ENCODE peak calls at places on chromosome 16, in nine cellular contexts. One of them, this sample, is unnamed.
A peak's percentile ranks its signal among the peaks of the same experiment; 100 is the strongest.

GRCh38 chr16:72847187-72848044 is 200.5 kb downstream of the ZFHX3 start:
- DNase-seq in CD4-positive, alpha-beta memory T cell: no peak
- DNase-seq in GM12878: no peak
- DNase-seq in body of pancreas: no peak
- DNase-seq in cardiac muscle cell: peak; percentile 61
- DNase-seq in PC-9: no peak
- DNase-seq in breast epithelium: no peak
- DNase-seq in lower lobe of right lung: no peak
- DNase-seq in left ventricle myocardium inferior: no peak
- DNase-seq in this sample: peak; percentile 56

GRCh38 chr16:53080345-53081031 is 25.7 kb downstream of the CHD9 start:
- DNase-seq in CD4-positive, alpha-beta memory T cell: no peak
- DNase-seq in GM12878: no peak
- DNase-seq in body of pancreas: peak; percentile 35
- DNase-seq in cardiac muscle cell: no peak
- DNase-seq in PC-9: no peak
- DNase-seq in breast epithelium: peak; percentile 70
- DNase-seq in lower lobe of right lung: no peak
- DNase-seq in left ventricle myocardium inferior: peak; percentile 61
- DNase-seq in this sample: peak; percentile 41

GRCh38 chr16:9384141-9384540 is 292.7 kb downstream of the HAPSTR1 start:
- DNase-seq in CD4-positive, alpha-beta memory T cell: no peak
- DNase-seq in GM12878: no peak
- DNase-seq in body of pancreas: no peak
- DNase-seq in cardiac muscle cell: no peak
- DNase-seq in PC-9: no peak
- DNase-seq in breast epithelium: no peak
- DNase-seq in lower lobe of right lung: no peak
- DNase-seq in left ventricle myocardium inferior: no peak
- DNase-seq in this sample: no peak

GRCh38 chr16:88337021-88337420 is 45.7 kb upstream of the ZNF469 start:
- DNase-seq in CD4-positive, alpha-beta memory T cell: no peak
- DNase-seq in GM12878: no peak
- DNase-seq in body of pancreas: no peak
- DNase-seq in cardiac muscle cell: no peak
- DNase-seq in PC-9: no peak
- DNase-seq in breast epithelium: no peak
- DNase-seq in lower lobe of right lung: no peak
- DNase-seq in left ventricle myocardium inferior: no peak
- DNase-seq in this sample: no peak

GRCh38 chr16:53369921-53370320 is 64.3 kb upstream of the RBL2 start:
- DNase-seq in CD4-positive, alpha-beta memory T cell: no peak
- DNase-seq in GM12878: no peak
- DNase-seq in body of pancreas: no peak
- DNase-seq in cardiac muscle cell: no peak
- DNase-seq in PC-9: peak; percentile 86
- DNase-seq in breast epithelium: no peak
- DNase-seq in lower lobe of right lung: no peak
- DNase-seq in left ventricle myocardium inferior: no peak
- DNase-seq in this sample: no peak

GRCh38 chr16:2999929-3000328 is 12.8 kb upstream of the CLDN9 start:
- DNase-seq in CD4-positive, alpha-beta memory T cell: no peak
- DNase-seq in GM12878: no peak
- DNase-seq in body of pancreas: no peak
- DNase-seq in cardiac muscle cell: no peak
- DNase-seq in PC-9: no peak
- DNase-seq in breast epithelium: no peak
- DNase-seq in lower lobe of right lung: no peak
- DNase-seq in left ventricle myocardium inferior: no peak
- DNase-seq in this sample: no peak

GRCh38 chr16:89194340-89195311 is 5.7 kb downstream of the SLC22A31 start:
- DNase-seq in CD4-positive, alpha-beta memory T cell: no peak
- DNase-seq in GM12878: no peak
- DNase-seq in body of pancreas: no peak
- DNase-seq in cardiac muscle cell: no peak
- DNase-seq in PC-9: no peak
- DNase-seq in breast epithelium: no peak
- DNase-seq in lower lobe of right lung: peak; percentile 45
- DNase-seq in left ventricle myocardium inferior: no peak
- DNase-seq in this sample: no peak

GRCh38 chr16:67537636-67538591 is 9.3 kb downstream of the RIPOR1 start:
- DNase-seq in CD4-positive, alpha-beta memory T cell: peak; percentile 69
- DNase-seq in GM12878: no peak
- DNase-seq in body of pancreas: peak; percentile 68
- DNase-seq in cardiac muscle cell: peak; percentile 61
- DNase-seq in PC-9: no peak
- DNase-seq in breast epithelium: no peak
- DNase-seq in lower lobe of right lung: peak; percentile 82
- DNase-seq in left ventricle myocardium inferior: peak; percentile 79
- DNase-seq in this sample: no peak

GRCh38 chr16:50301626-50302471 is 35.5 kb downstream of the ADCY7 start:
- DNase-seq in CD4-positive, alpha-beta memory T cell: no peak
- DNase-seq in GM12878: no peak
- DNase-seq in body of pancreas: no peak
- DNase-seq in cardiac muscle cell: no peak
- DNase-seq in PC-9: peak; percentile 45
- DNase-seq in breast epithelium: no peak
- DNase-seq in lower lobe of right lung: peak; percentile 46
- DNase-seq in left ventricle myocardium inferior: no peak
- DNase-seq in this sample: no peak

GRCh38 chr16:12340151-12340733 is 363.7 kb downstream of the SNX29 start:
- DNase-seq in CD4-positive, alpha-beta memory T cell: no peak
- DNase-seq in GM12878: no peak
- DNase-seq in body of pancreas: peak; percentile 59
- DNase-seq in cardiac muscle cell: peak; percentile 35
- DNase-seq in PC-9: no peak
- DNase-seq in breast epithelium: no peak
- DNase-seq in lower lobe of right lung: no peak
- DNase-seq in left ventricle myocardium inferior: no peak
- DNase-seq in this sample: no peak

GRCh38 chr16:84726670-84727467 is 27.1 kb downstream of the USP10 start:
- DNase-seq in CD4-positive, alpha-beta memory T cell: no peak
- DNase-seq in GM12878: peak; percentile 72
- DNase-seq in body of pancreas: no peak
- DNase-seq in cardiac muscle cell: no peak
- DNase-seq in PC-9: no peak
- DNase-seq in breast epithelium: no peak
- DNase-seq in lower lobe of right lung: peak; percentile 54
- DNase-seq in left ventricle myocardium inferior: peak; percentile 27
- DNase-seq in this sample: no peak

DNA sequence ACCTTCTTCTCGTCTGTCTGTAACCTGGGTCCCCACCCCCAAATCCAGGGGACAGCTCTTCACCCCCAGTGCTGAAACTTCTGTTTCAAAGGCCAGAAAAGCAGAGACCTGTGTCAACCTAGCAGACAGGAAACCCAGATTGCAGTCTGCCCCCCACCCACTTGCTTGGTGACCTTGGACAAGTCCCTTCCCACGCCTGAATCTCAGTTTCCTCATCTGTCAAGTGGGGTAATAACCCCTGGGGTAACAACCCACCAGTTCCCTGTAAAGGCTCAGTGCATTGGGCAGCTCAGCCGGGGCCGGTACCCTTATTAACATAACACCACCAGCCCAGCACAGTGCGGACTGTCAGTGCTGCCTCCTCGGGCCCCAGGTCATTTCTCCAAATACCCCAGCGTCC is 1.3 kb downstream of the STX1B start:
- DNase-seq in CD4-positive, alpha-beta memory T cell: no peak
- DNase-seq in GM12878: no peak
- DNase-seq in body of pancreas: no peak
- DNase-seq in cardiac muscle cell: no peak
- DNase-seq in PC-9: no peak
- DNase-seq in breast epithelium: no peak
- DNase-seq in lower lobe of right lung: no peak
- DNase-seq in left ventricle myocardium inferior: no peak
- DNase-seq in this sample: no peak
- H3K4me3 ChIP-seq in CD4-positive, alpha-beta memory T cell: no peak overlapping the region
- H3K4me3 ChIP-seq in GM12878: no peak overlapping the region
- H3K4me3 ChIP-seq in body of pancreas: no peak overlapping the region
- H3K4me3 ChIP-seq in cardiac muscle cell: no peak overlapping the region
- H3K4me3 ChIP-seq in PC-9: no peak overlapping the region
- H3K4me3 ChIP-seq in breast epithelium: no peak overlapping the region
- H3K4me3 ChIP-seq in lower lobe of right lung: no peak overlapping the region
- H3K4me3 ChIP-seq in left ventricle myocardium inferior: no peak overlapping the region
- H3K4me3 ChIP-seq in this sample: no peak overlapping the region

GRCh38 chr16:66293932-66294331 is 72.6 kb upstream of the CDH5 start:
- DNase-seq in CD4-positive, alpha-beta memory T cell: no peak
- DNase-seq in GM12878: no peak
- DNase-seq in body of pancreas: no peak
- DNase-seq in cardiac muscle cell: no peak
- DNase-seq in PC-9: no peak
- DNase-seq in breast epithelium: no peak
- DNase-seq in lower lobe of right lung: no peak
- DNase-seq in left ventricle myocardium inferior: no peak
- DNase-seq in this sample: no peak

GRCh38 chr16:66295191-66295590 is 71.3 kb upstream of the CDH5 start:
- DNase-seq in CD4-positive, alpha-beta memory T cell: no peak
- DNase-seq in GM12878: no peak
- DNase-seq in body of pancreas: no peak
- DNase-seq in cardiac muscle cell: no peak
- DNase-seq in PC-9: no peak
- DNase-seq in breast epithelium: no peak
- DNase-seq in lower lobe of right lung: no peak
- DNase-seq in left ventricle myocardium inferior: no peak
- DNase-seq in this sample: no peak

GRCh38 chr16:66295761-66296546 is 70.5 kb upstream of the CDH5 start:
- DNase-seq in CD4-positive, alpha-beta memory T cell: no peak
- DNase-seq in GM12878: no peak
- DNase-seq in body of pancreas: no peak
- DNase-seq in cardiac muscle cell: no peak
- DNase-seq in PC-9: peak; percentile 54
- DNase-seq in breast epithelium: no peak
- DNase-seq in lower lobe of right lung: no peak
- DNase-seq in left ventricle myocardium inferior: no peak
- DNase-seq in this sample: no peak

GRCh38 chr16:66293207-66293735 is 73.2 kb upstream of the CDH5 start:
- DNase-seq in CD4-positive, alpha-beta memory T cell: no peak
- DNase-seq in GM12878: no peak
- DNase-seq in body of pancreas: no peak
- DNase-seq in cardiac muscle cell: no peak
- DNase-seq in PC-9: no peak
- DNase-seq in breast epithelium: no peak
- DNase-seq in lower lobe of right lung: no peak
- DNase-seq in left ventricle myocardium inferior: no peak
- DNase-seq in this sample: no peak

DNA sequence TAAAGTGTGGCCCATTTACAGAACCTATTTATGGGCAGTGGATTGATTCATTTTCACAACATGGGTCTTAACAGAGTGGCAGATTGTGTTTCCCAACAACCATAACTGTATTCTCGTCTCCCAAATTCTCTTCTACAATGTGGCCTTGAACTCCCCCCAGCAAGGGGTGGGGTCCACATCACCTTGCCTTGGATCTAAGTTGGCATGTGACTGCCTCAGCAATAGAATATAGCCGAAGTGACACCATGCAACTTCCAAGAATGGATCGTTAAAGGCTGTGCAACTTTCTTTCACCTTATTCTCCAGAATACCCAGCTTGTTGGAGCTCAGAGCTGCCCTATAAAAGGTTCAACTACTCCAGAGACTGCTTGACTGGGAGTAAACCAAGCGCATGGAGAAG is 72.0 kb upstream of the CDH5 start:
- DNase-seq in CD4-positive, alpha-beta memory T cell: no peak
- DNase-seq in GM12878: no peak
- DNase-seq in body of pancreas: no peak
- DNase-seq in cardiac muscle cell: no peak
- DNase-seq in PC-9: no peak
- DNase-seq in breast epithelium: no peak
- DNase-seq in lower lobe of right lung: no peak
- DNase-seq in left ventricle myocardium inferior: no peak
- DNase-seq in this sample: no peak
- H3K27me3 ChIP-seq in CD4-positive, alpha-beta memory T cell: no peaks in the 10 kb centered on the region
- H3K27me3 ChIP-seq in GM12878: peaks cover 3% of the 10 kb centered on the region
- H3K27me3 ChIP-seq in body of pancreas: no peaks in the 10 kb centered on the region
- H3K27me3 ChIP-seq in cardiac muscle cell: no peaks in the 10 kb centered on the region
- H3K27me3 ChIP-seq in PC-9: no peaks in the 10 kb centered on the region
- H3K27me3 ChIP-seq in breast epithelium: no peaks in the 10 kb centered on the region
- H3K27me3 ChIP-seq in lower lobe of right lung: no peaks in the 10 kb centered on the region
- H3K27me3 ChIP-seq in left ventricle myocardium inferior: peaks cover 21% of the 10 kb centered on the region
- H3K27me3 ChIP-seq in this sample: no peaks in the 10 kb centered on the region

GRCh38 chr16:28121527-28121926 is 58.0 kb upstream of the GSG1L start:
- DNase-seq in CD4-positive, alpha-beta memory T cell: no peak
- DNase-seq in GM12878: no peak
- DNase-seq in body of pancreas: no peak
- DNase-seq in cardiac muscle cell: no peak
- DNase-seq in PC-9: no peak
- DNase-seq in breast epithelium: no peak
- DNase-seq in lower lobe of right lung: no peak
- DNase-seq in left ventricle myocardium inferior: no peak
- DNase-seq in this sample: no peak
- H3K4me3 ChIP-seq in CD4-positive, alpha-beta memory T cell: no peak overlapping the region
- H3K4me3 ChIP-seq in GM12878: no peak overlapping the region
- H3K4me3 ChIP-seq in body of pancreas: no peak overlapping the region
- H3K4me3 ChIP-seq in cardiac muscle cell: no peak overlapping the region
- H3K4me3 ChIP-seq in PC-9: no peak overlapping the region
- H3K4me3 ChIP-seq in breast epithelium: no peak overlapping the region
- H3K4me3 ChIP-seq in lower lobe of right lung: no peak overlapping the region
- H3K4me3 ChIP-seq in left ventricle myocardium inferior: no peak overlapping the region
- H3K4me3 ChIP-seq in this sample: no peak overlapping the region

GRCh38 chr16:756428-756827 is 4.1 kb upstream of the MSLN start:
- DNase-seq in CD4-positive, alpha-beta memory T cell: no peak
- DNase-seq in GM12878: no peak
- DNase-seq in body of pancreas: no peak
- DNase-seq in cardiac muscle cell: no peak
- DNase-seq in PC-9: no peak
- DNase-seq in breast epithelium: no peak
- DNase-seq in lower lobe of right lung: no peak
- DNase-seq in left ventricle myocardium inferior: no peak
- DNase-seq in this sample: peak; percentile 28
- H3K27me3 ChIP-seq in CD4-positive, alpha-beta memory T cell: no peaks in the 10 kb centered on the region
- H3K27me3 ChIP-seq in GM12878: no peaks in the 10 kb centered on the region
- H3K27me3 ChIP-seq in body of pancreas: no peaks in the 10 kb centered on the region
- H3K27me3 ChIP-seq in cardiac muscle cell: no peaks in the 10 kb centered on the region
- H3K27me3 ChIP-seq in PC-9: no peaks in the 10 kb centered on the region
- H3K27me3 ChIP-seq in breast epithelium: peaks cover 6% of the 10 kb centered on the region
- H3K27me3 ChIP-seq in lower lobe of right lung: no peaks in the 10 kb centered on the region
- H3K27me3 ChIP-seq in left ventricle myocardium inferior: peaks cover 44% of the 10 kb centered on the region
- H3K27me3 ChIP-seq in this sample: no peaks in the 10 kb centered on the region

DNA sequence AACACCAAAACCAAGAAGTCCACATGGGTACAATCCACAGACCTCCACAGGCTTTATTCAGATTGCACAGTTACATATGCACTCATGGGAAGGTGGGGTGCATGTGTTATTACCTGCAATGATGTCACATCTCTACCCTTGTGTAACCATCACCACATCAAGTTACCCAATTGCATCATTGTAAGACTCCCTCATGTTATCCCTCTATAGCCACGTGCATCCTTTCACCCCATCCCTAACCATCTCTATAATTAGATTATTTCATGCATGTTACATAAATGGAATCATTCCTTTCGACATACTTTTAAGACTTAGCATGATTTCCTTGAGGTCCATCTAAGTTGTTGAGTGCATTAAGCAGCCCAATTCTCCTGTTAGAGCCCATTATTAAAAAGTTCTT is 408.2 kb upstream of the C16orf82 start:
- DNase-seq in CD4-positive, alpha-beta memory T cell: no peak
- DNase-seq in GM12878: no peak
- DNase-seq in body of pancreas: no peak
- DNase-seq in cardiac muscle cell: no peak
- DNase-seq in PC-9: no peak
- DNase-seq in breast epithelium: no peak
- DNase-seq in lower lobe of right lung: no peak
- DNase-seq in left ventricle myocardium inferior: no peak
- DNase-seq in this sample: no peak
- H3K4me3 ChIP-seq in CD4-positive, alpha-beta memory T cell: no peak overlapping the region
- H3K4me3 ChIP-seq in GM12878: no peak overlapping the region
- H3K4me3 ChIP-seq in body of pancreas: no peak overlapping the region
- H3K4me3 ChIP-seq in cardiac muscle cell: no peak overlapping the region
- H3K4me3 ChIP-seq in PC-9: no peak overlapping the region
- H3K4me3 ChIP-seq in breast epithelium: no peak overlapping the region
- H3K4me3 ChIP-seq in lower lobe of right lung: no peak overlapping the region
- H3K4me3 ChIP-seq in left ventricle myocardium inferior: no peak overlapping the region
- H3K4me3 ChIP-seq in this sample: no peak overlapping the region

This sample was measured in HAP-1.